ENCODE peak calls at places on chromosome 3, in six cellular contexts. P is Kasumi-1, E is sciatic nerve, J is anterior cingulate cortex, W is GM12878, K is M059J. F is an unnamed sample.

GRCh38 chr3:197959500-197959890 is 522 bp upstream of the LMLN start:
- DNase-seq in P (no peak), E (no peak), J (no peak), W (no peak), K (no peak), F (no peak)

GRCh38 chr3:59502806-59503205 is 453.0 kb upstream of the CFAP20DC start:
- DNase-seq in P (no peak), E (no peak), J (no peak), W (no peak), K (peak), F (no peak)

GRCh38 chr3:125191256-125191655 is 21.3 kb downstream of the SLC12A8 start:
- DNase-seq in P (no peak), E (no peak), J (no peak), W (no peak), K (no peak), F (no peak)

GRCh38 chr3:196604548-196604947 is 34.9 kb upstream of the NRROS start:
- DNase-seq in P (no peak), E (no peak), J (no peak), W (no peak), K (no peak), F (no peak)

GRCh38 chr3:71537211-71537611 is 46.3 kb downstream of the FOXP1 start:
- DNase-seq in P (no peak), E (peak), J (no peak), W (no peak), K (peak), F (no peak)

GRCh38 chr3:46946856-46947544 is 29.5 kb downstream of the CCDC12 start:
- DNase-seq in P (no peak), E (no peak), J (no peak), W (no peak), K (peak), F (peak)

GRCh38 chr3:114709102-114709501 is 415.3 kb downstream of the TIGIT start:
- DNase-seq in P (no peak), E (no peak), J (no peak), W (no peak), K (peak), F (no peak)

GRCh38 chr3:101077361-101078011 is 84.3 kb upstream of the ABI3BP start:
- DNase-seq in P (no peak), E (no peak), J (no peak), W (no peak), K (peak), F (no peak)

GRCh38 chr3:48926425-48927392 is 8.1 kb downstream of the ARIH2 start:
- DNase-seq in P (no peak), E (no peak), J (no peak), W (no peak), K (peak), F (no peak)

GRCh38 chr3:17195856-17196604 is 311.3 kb downstream of the PLCL2 start:
- DNase-seq in P (peak), E (no peak), J (peak), W (peak), K (no peak), F (no peak)

GRCh38 chr3:142028174-142028833 is 121.0 kb downstream of the TFDP2 start:
- DNase-seq in P (peak), E (no peak), J (no peak), W (peak), K (peak), F (peak)

GRCh38 chr3:108882762-108883161 is 60.2 kb downstream of the TRAT1 start:
- DNase-seq in P (no peak), E (no peak), J (no peak), W (no peak), K (no peak), F (no peak)

GRCh38 chr3:129068291-129068886 is 7.8 kb downstream of the GP9 start:
- DNase-seq in P (no peak), E (no peak), J (no peak), W (no peak), K (no peak), F (no peak)

GRCh38 chr3:111681705-111682426 is 86.7 kb upstream of the ZBED2 start:
- DNase-seq in P (no peak), E (no peak), J (no peak), W (no peak), K (peak), F (no peak)

GRCh38 chr3:186909078-186909853 is 21.1 kb upstream of the ST6GAL1 start:
- DNase-seq in P (no peak), E (no peak), J (no peak), W (no peak), K (no peak), F (peak)

GRCh38 chr3:177646749-177647148 is 449.5 kb upstream of the TBL1XR1 start:
- DNase-seq in P (peak), E (no peak), J (no peak), W (no peak), K (no peak), F (no peak)

F was measured in colonic mucosa.